ENCODE peak calls at places on chromosomes 1 and 21, in eight cellular contexts. K is right cardiac atrium, J is lung, H is coronary artery, G is dorsolateral prefrontal cortex, B is cardiac muscle cell, O is A549, T is heart left ventricle. U is an unnamed sample.

GRCh38 chr21:42721341-42721824 is 68.0 kb downstream of the PDE9A start:
- DNase-seq in K (peak), J (no peak), H (no peak), G (no peak), B (peak), O (no peak), T (no peak), U (no peak)

GRCh38 chr1:38009088-38009840 is 3.3 kb upstream of the UTP11 start:
- DNase-seq in K (no peak), J (no peak), H (no peak), G (no peak), B (peak), O (no peak), T (no peak), U (peak)

GRCh38 chr21:46422636-46423241 is 36.0 kb upstream of the DIP2A start:
- DNase-seq in K (no peak), J (no peak), H (no peak), G (no peak), B (no peak), O (no peak), T (peak), U (no peak)

GRCh38 chr1:78501203-78501602 is 10.4 kb downstream of the PTGFR start:
- DNase-seq in K (no peak), J (no peak), H (no peak), G (no peak), B (no peak), O (no peak), T (no peak), U (no peak)

GRCh38 chr1:212256404-212256803 is 28.8 kb upstream of the PPP2R5A start:
- DNase-seq in K (no peak), J (no peak), H (no peak), G (no peak), B (no peak), O (no peak), T (no peak), U (no peak)

GRCh38 chr1:192952646-192953045 is 106.5 kb downstream of the UCHL5 start:
- DNase-seq in K (no peak), J (no peak), H (no peak), G (no peak), B (peak), O (no peak), T (no peak), U (no peak)

GRCh38 chr21:37139154-37139553 is 66.1 kb downstream of the TTC3 start:
- DNase-seq in K (no peak), J (no peak), H (no peak), G (no peak), B (no peak), O (no peak), T (no peak), U (no peak)

GRCh38 chr1:167484726-167485125 is 33.6 kb downstream of the CD247 start:
- DNase-seq in K (no peak), J (no peak), H (no peak), G (no peak), B (no peak), O (no peak), T (no peak), U (no peak)

GRCh38 chr1:205793959-205794730 is 18.9 kb downstream of the SLC41A1 start:
- DNase-seq in K (no peak), J (no peak), H (no peak), G (no peak), B (no peak), O (no peak), T (no peak), U (no peak)

GRCh38 chr1:172287207-172287606 is 133.3 kb upstream of the C1orf105 start:
- DNase-seq in K (peak), J (peak), H (no peak), G (peak), B (peak), O (no peak), T (peak), U (no peak)

GRCh38 chr1:9389969-9390368 is 97.3 kb downstream of the SPSB1 start:
- DNase-seq in K (no peak), J (no peak), H (no peak), G (no peak), B (no peak), O (no peak), T (no peak), U (no peak)

GRCh38 chr1:169044296-169044695 is 62.2 kb upstream of the ATP1B1 start:
- DNase-seq in K (no peak), J (no peak), H (no peak), G (no peak), B (no peak), O (no peak), T (no peak), U (no peak)

GRCh38 chr1:36217667-36218066 is 6.6 kb upstream of the THRAP3 start:
- DNase-seq in K (no peak), J (no peak), H (no peak), G (no peak), B (peak), O (no peak), T (no peak), U (no peak)

GRCh38 chr1:15835205-15835740 is 12.2 kb upstream of the SPEN start:
- DNase-seq in K (no peak), J (peak), H (no peak), G (no peak), B (no peak), O (no peak), T (no peak), U (no peak)

GRCh38 chr1:228099331-228099732 is 3.8 kb downstream of the C1orf35 start:
- DNase-seq in K (no peak), J (no peak), H (peak), G (no peak), B (no peak), O (no peak), T (no peak), U (no peak)

GRCh38 chr1:201999625-202000238 is 10.7 kb upstream of the ELF3 start:
- DNase-seq in K (no peak), J (no peak), H (no peak), G (no peak), B (peak), O (peak), T (no peak), U (no peak)

GRCh38 chr1:111801071-111801850 is 45.6 kb downstream of the DDX20 start:
- DNase-seq in K (peak), J (no peak), H (no peak), G (no peak), B (no peak), O (no peak), T (peak), U (no peak)

GRCh38 chr21:39434950-39435349 is 10.6 kb downstream of the LCA5L start:
- DNase-seq in K (no peak), J (no peak), H (no peak), G (no peak), B (no peak), O (no peak), T (no peak), U (no peak)

GRCh38 chr21:42684109-42684916 is 30.9 kb downstream of the PDE9A start:
- DNase-seq in K (no peak), J (no peak), H (no peak), G (no peak), B (no peak), O (no peak), T (no peak), U (peak)

GRCh38 chr1:204868340-204868700 is 2.3 kb upstream of the NFASC start:
- DNase-seq in K (peak), J (no peak), H (no peak), G (peak), B (no peak), O (no peak), T (peak), U (no peak)

GRCh38 chr1:22880174-22880601 is 92.5 kb downstream of the LACTBL1 start:
- DNase-seq in K (no peak), J (no peak), H (no peak), G (no peak), B (peak), O (no peak), T (no peak), U (no peak)

GRCh38 chr1:12150456-12151200 is 16.2 kb upstream of the TNFRSF1B start:
- DNase-seq in K (no peak), J (no peak), H (no peak), G (no peak), B (no peak), O (no peak), T (peak), U (no peak)

GRCh38 chr1:107184888-107185287 is 44.0 kb downstream of the NTNG1 start:
- DNase-seq in K (no peak), J (no peak), H (no peak), G (no peak), B (no peak), O (no peak), T (no peak), U (no peak)

GRCh38 chr1:204896787-204897469 is 26.3 kb downstream of the NFASC start:
- DNase-seq in K (no peak), J (no peak), H (no peak), G (no peak), B (no peak), O (no peak), T (no peak), U (no peak)

GRCh38 chr1:111987502-111987901 is 2.0 kb downstream of the KCND3 start:
- DNase-seq in K (peak), J (no peak), H (no peak), G (no peak), B (no peak), O (no peak), T (peak), U (no peak)

GRCh38 chr1:199151634-199152429 is 513.0 kb downstream of the PTPRC start:
- DNase-seq in K (no peak), J (no peak), H (no peak), G (no peak), B (no peak), O (no peak), T (no peak), U (no peak)

GRCh38 chr1:173570370-173571030 is 32.4 kb downstream of the SLC9C2 start:
- DNase-seq in K (peak), J (no peak), H (no peak), G (no peak), B (no peak), O (no peak), T (no peak), U (no peak)

GRCh38 chr1:112370981-112371380 is 25.0 kb upstream of the CTTNBP2NL start:
- DNase-seq in K (no peak), J (no peak), H (no peak), G (no peak), B (peak), O (no peak), T (no peak), U (no peak)

GRCh38 chr1:7610106-7610731 is 160.9 kb upstream of the VAMP3 start:
- DNase-seq in K (peak), J (no peak), H (no peak), G (no peak), B (no peak), O (no peak), T (no peak), U (no peak)

GRCh38 chr21:37364722-37365121 is 1.9 kb upstream of the DYRK1A start:
- DNase-seq in K (no peak), J (no peak), H (no peak), G (no peak), B (no peak), O (no peak), T (no peak), U (no peak)

GRCh38 chr1:83033682-83034081 is 965.2 kb downstream of the TTLL7 start:
- DNase-seq in K (no peak), J (no peak), H (no peak), G (no peak), B (no peak), O (no peak), T (no peak), U (no peak)
- H3K27ac ChIP-seq in K (no peak), J (no peak), H (no peak), G (no peak), B (no peak), O (no peak), T (no peak), U (peak)

GRCh38 chr1:86778510-86779218 is 74.3 kb downstream of the SH3GLB1 start:
- DNase-seq in K (no peak), J (no peak), H (no peak), G (no peak), B (peak), O (no peak), T (no peak), U (no peak)

GRCh38 chr1:86775395-86775794 is 71.0 kb downstream of the SH3GLB1 start:
- DNase-seq in K (no peak), J (no peak), H (no peak), G (no peak), B (no peak), O (no peak), T (no peak), U (no peak)

GRCh38 chr1:86773331-86774288 is 69.2 kb downstream of the SH3GLB1 start:
- DNase-seq in K (no peak), J (no peak), H (no peak), G (no peak), B (peak), O (peak), T (no peak), U (no peak)

GRCh38 chr1:86776108-86776507 is 71.7 kb downstream of the SH3GLB1 start:
- DNase-seq in K (no peak), J (no peak), H (no peak), G (no peak), B (peak), O (no peak), T (no peak), U (no peak)

DNA sequence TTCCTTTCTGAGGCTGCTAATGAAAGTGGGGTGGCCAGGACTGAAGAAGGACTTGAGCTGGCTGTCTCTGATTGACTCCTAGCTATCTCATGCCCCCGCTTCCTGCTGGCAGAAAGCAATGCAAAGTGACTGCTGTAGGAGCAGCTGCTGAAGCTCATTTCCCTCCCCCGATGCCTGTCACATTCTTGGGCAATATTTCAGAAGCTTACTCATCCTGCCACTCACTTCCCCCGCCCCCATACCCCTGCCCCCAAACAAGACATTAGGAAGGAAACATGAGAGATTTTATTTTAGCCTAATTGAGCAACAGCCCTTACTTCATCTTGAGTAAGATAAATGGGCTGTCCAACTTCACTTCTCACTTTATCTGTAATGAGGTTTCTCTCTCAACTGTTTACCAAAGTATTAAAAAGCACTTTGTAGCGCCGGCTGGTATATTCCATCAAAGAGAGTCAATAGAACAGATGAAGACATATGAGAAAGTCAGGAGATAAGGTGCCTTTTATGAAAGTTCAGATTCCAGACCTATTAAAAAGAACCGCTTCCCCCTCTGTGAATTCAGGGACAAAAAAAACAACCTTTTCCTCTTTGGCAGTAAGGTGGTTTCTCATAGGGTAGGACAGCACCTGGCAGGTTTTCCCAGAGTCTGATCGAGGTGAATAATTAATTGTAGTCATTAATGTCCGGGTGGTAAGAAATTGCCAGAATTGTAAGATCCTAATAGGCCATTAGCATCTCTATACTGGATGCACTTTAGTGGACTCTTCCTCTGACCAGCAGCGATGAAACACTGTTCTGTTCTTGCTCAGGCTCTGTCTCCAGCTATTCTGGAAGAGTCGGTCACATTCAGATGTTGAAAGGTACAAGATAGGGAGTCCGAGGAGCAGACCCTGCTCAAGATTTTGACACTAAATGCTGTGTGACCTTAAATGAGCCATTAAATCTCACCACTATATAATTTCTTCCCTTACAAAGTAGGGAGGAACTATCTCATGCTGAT is 70.2 kb downstream of the SH3GLB1 start:
- DNase-seq in K (peak), J (peak), H (peak), G (peak), B (peak), O (peak), T (peak), U (peak)
- H3K4me3 ChIP-seq in K (no peak), J (no peak), H (peak), G (no peak), B (no peak), O (peak), T (peak), U (no peak)

DNA sequence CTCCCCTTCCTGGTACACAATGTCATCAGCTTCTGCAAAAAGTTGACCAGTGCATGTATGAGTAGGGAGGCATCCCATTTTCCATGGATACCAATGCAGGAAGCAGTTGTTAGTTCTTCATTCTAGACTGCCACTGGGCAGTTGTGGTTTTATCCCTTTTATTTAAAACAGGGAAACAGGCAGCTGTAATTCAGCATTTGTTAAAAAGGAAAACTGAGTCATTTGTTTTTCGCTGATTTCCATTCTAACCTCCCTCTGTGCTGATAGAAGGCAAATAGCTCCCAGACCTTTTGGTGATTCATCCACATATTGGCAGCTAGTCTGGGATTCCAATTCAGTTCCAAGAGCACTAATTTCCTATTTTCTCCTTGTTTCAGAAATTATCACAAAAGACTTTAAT is 21.1 kb upstream of the ABCA4 start:
- DNase-seq in K (no peak), J (no peak), H (no peak), G (no peak), B (peak), O (no peak), T (no peak), U (peak)
- H3K27ac ChIP-seq in K (no peak), J (no peak), H (no peak), G (no peak), B (no peak), O (no peak), T (no peak), U (no peak)

DNA sequence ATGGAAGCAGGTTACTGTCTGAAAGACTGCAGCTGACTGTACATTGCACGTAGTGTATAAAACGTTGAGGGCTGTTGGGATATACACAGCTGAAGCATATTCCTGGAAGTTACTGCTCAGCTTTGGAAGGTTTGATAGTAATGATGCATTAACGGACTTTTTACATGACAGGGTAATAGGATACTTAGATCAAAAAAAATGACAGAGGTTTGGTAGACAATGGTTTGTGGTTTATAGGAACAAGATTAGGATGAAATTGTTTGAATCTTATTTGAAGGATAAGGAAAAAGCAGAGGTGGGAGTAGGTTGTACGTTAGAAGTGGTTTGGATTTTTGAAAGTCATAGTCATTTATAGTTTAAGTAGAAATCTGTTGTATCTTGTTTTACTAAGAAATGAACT is 33.0 kb downstream of the ADGRL2 start:
- DNase-seq in K (no peak), J (no peak), H (no peak), G (no peak), B (peak), O (no peak), T (no peak), U (no peak)
- H3K4me3 ChIP-seq in K (no peak), J (no peak), H (no peak), G (no peak), B (no peak), O (no peak), T (no peak), U (no peak)

GRCh38 chr1:33013791-33014190 is 22.9 kb downstream of the AK2 start:
- DNase-seq in K (no peak), J (no peak), H (no peak), G (no peak), B (no peak), O (no peak), T (no peak), U (no peak)
- H3K27ac ChIP-seq in K (no peak), J (no peak), H (no peak), G (no peak), B (no peak), O (no peak), T (no peak), U (no peak)

GRCh38 chr1:42955311-42956063 is 3.2 kb downstream of the SLC2A1 start:
- DNase-seq in K (no peak), J (no peak), H (no peak), G (no peak), B (no peak), O (no peak), T (no peak), U (no peak)
- H3K4me3 ChIP-seq in K (no peak), J (no peak), H (no peak), G (peak), B (peak), O (peak), T (no peak), U (no peak)

GRCh38 chr1:85661767-85662166 is 46.5 kb downstream of the ZNHIT6 start:
- DNase-seq in K (no peak), J (no peak), H (no peak), G (no peak), B (no peak), O (no peak), T (no peak), U (no peak)
- H3K27ac ChIP-seq in K (no peak), J (no peak), H (no peak), G (no peak), B (peak), O (no peak), T (no peak), U (no peak)

DNA sequence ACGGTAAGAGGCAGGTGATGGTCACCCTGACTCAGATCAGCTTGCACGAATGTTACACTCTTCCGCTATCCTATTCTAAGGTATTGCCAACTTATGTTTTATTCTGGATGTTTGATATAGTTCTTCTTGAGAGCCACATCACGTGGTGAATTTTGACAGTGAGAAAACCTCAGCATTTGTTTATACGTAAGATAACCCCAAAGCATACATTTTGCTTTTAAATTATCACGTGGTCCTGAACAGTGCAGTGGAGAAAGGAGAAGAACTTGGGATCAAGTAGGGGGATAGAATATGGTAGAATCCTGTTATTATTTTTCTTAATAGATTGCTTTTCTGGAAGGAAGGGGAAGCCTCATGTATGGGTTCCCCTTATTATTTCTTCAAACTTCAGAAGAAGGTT is 16.7 kb downstream of the ATP1A1 start:
- DNase-seq in K (no peak), J (no peak), H (no peak), G (no peak), B (no peak), O (no peak), T (no peak), U (no peak)
- H3K4me3 ChIP-seq in K (no peak), J (no peak), H (no peak), G (no peak), B (no peak), O (no peak), T (no peak), U (no peak)

U was measured in SJSA1.